ENCODE peak calls at places on chromosome 17, in five cellular contexts. U, G, Y, A and Q are unnamed samples. For H3K4me1 and H3K36me3, the result is how much of the 10 kb centered on the place peaks cover.

GRCh38 chr17:64133546-64134215 is 3.7 kb upstream of the ERN1 start:
- DNase-seq in U (peak), G (peak), Y (peak), A (peak), Q (no peak)

GRCh38 chr17:6065351-6065750 is 4.8 kb upstream of the WSCD1 start:
- DNase-seq in U (no peak), G (no peak), Y (no peak), A (no peak), Q (no peak)

GRCh38 chr17:40362696-40363479 is 1.6 kb downstream of the GJD3 start:
- DNase-seq in U (peak), G (peak), Y (peak), A (peak), Q (no peak)

GRCh38 chr17:27038676-27039075 is 255.2 kb upstream of the WSB1 start:
- DNase-seq in U (no peak), G (no peak), Y (no peak), A (no peak), Q (no peak)

GRCh38 chr17:5587431-5588032 is 3.2 kb upstream of the NLRP1 start:
- DNase-seq in U (peak), G (peak), Y (peak), A (no peak), Q (no peak)

GRCh38 chr17:33013596-33014375 is 22.1 kb downstream of the SPACA3 start:
- DNase-seq in U (no peak), G (no peak), Y (no peak), A (no peak), Q (no peak)

GRCh38 chr17:14304876-14305636 is 4.2 kb downstream of the HS3ST3B1 start:
- DNase-seq in U (no peak), G (no peak), Y (no peak), A (no peak), Q (no peak)

GRCh38 chr17:16924701-16925440 is 47.0 kb downstream of the TNFRSF13B start:
- DNase-seq in U (no peak), G (no peak), Y (no peak), A (no peak), Q (no peak)

GRCh38 chr17:44115585-44116415 is 7.6 kb downstream of the HDAC5 start:
- DNase-seq in U (peak), G (no peak), Y (no peak), A (peak), Q (peak)

GRCh38 chr17:57861000-57861736 is 11.3 kb upstream of the MRPS23 start:
- DNase-seq in U (peak), G (peak), Y (peak), A (no peak), Q (peak)

GRCh38 chr17:32486701-32487459 is at the start of gene CDK5R1:
- DNase-seq in U (peak), G (peak), Y (peak), A (peak), Q (peak)

GRCh38 chr17:65243838-65244237 is 106.7 kb downstream of the RGS9 start:
- DNase-seq in U (no peak), G (no peak), Y (peak), A (no peak), Q (no peak)

GRCh38 chr17:39926588-39927100 is 757 bp downstream of the ORMDL3 start:
- DNase-seq in U (peak), G (peak), Y (peak), A (no peak), Q (peak)

GRCh38 chr17:81097943-81098308 is 63.0 kb downstream of the BAIAP2 start:
- DNase-seq in U (peak), G (no peak), Y (no peak), A (peak), Q (no peak)

GRCh38 chr17:64320613-64321553 is 57.8 kb upstream of the TEX2 start:
- DNase-seq in U (peak), G (peak), Y (peak), A (peak), Q (peak)

GRCh38 chr17:2453865-2454264 is 53.0 kb upstream of the MNT start:
- DNase-seq in U (no peak), G (no peak), Y (no peak), A (no peak), Q (no peak)

GRCh38 chr17:47225911-47226688 is 17.0 kb downstream of the MYL4 start:
- DNase-seq in U (no peak), G (no peak), Y (no peak), A (no peak), Q (no peak)
- H3K4me1 ChIP-seq in U (under half), G (under half), Y (under half), A (under half), Q (under half)

DNA sequence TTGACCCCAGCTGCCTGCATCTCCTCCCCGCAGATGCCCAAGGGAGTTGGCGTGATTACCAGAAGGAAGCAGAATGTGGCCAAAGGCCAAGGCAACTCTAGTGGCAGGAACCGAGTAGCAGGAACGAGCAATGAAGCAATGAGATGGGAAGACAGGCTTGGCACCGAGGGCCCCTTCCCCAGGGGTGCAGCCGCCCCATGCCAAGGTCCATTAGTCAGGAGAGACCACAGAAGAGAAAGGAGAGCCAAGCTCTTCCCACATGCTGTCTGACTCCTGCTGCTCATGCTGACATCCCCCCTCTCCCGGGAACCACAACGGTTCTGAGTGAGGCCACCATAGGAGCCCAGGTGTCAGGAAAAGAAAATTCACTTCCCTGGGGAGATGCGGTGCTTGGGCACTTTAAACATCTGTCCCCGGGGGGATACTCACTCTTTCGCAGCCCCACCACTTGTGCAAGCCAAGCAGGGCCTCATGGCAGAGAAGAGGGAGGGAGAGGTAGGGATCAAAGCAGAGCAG is 67.4 kb downstream of the MYO18A start:
- DNase-seq in U (no peak), G (no peak), Y (no peak), A (no peak), Q (no peak)
- H3K36me3 ChIP-seq in U (under half), G (half or more), Y (half or more), A (under half), Q (under half)

DNA sequence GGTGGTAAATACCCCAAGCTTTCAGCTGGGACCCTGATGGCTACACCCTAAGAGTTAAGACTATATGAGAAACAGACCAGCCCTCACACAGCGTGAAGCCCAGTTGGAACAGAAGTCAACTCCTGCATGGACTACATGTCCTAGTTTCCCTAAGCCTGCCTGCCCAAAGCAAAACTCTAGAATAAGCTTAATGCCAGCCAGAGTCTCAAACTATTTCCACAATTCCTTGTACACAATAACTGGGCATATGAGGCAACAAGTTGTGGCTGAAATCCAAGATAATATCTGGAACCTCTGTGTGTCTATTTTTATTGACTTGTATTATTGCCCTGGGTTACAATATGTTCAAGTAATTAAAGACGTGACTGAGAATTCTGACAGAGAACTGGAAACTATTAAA is 19.4 kb downstream of the MYH10 start:
- DNase-seq in U (no peak), G (no peak), Y (no peak), A (no peak), Q (no peak)
- H3K27ac ChIP-seq in U (peak), G (no peak), Y (no peak), A (peak), Q (peak)

GRCh38 chr17:876272-876671 is 94.1 kb downstream of the MRM3 start:
- DNase-seq in U (no peak), G (peak), Y (peak), A (no peak), Q (no peak)
- H3K4me1 ChIP-seq in U (under half), G (under half), Y (under half), A (under half), Q (under half)

GRCh38 chr17:82494236-82495055 is 25.1 kb upstream of the FOXK2 start:
- DNase-seq in U (peak), G (peak), Y (peak), A (peak), Q (peak)

GRCh38 chr17:82496529-82497434 is 22.8 kb upstream of the FOXK2 start:
- DNase-seq in U (peak), G (peak), Y (peak), A (peak), Q (peak)

GRCh38 chr17:82495844-82496528 is 23.5 kb upstream of the FOXK2 start:
- DNase-seq in U (no peak), G (no peak), Y (no peak), A (no peak), Q (no peak)

GRCh38 chr17:82493517-82493840 is 26.1 kb upstream of the FOXK2 start:
- DNase-seq in U (no peak), G (no peak), Y (no peak), A (no peak), Q (no peak)

GRCh38 chr17:82497483-82498405 is 21.8 kb upstream of the FOXK2 start:
- DNase-seq in U (peak), G (peak), Y (peak), A (no peak), Q (no peak)
- H3K36me3 ChIP-seq in U (under half), G (under half), Y (under half), A (under half), Q (under half)